ENCODE peak calls at places on chromosome 7, in eight cellular contexts. W is amniotic epithelial cell; I is GOT3; G is psoas muscle; M is HTR-8/SVneo; O is CD8-positive, alpha-beta T cell; L is hippocampal formation; E is cardiac fibroblast. C is an unnamed sample.

GRCh38 chr7:6725003-6725402 is 18.3 kb upstream of the ZNF12 start:
- DNase-seq in E (no peak), G (no peak), W (no peak), O (no peak), L (no peak), M (no peak), I (no peak), C (no peak)

GRCh38 chr7:102075126-102075525 is 211.5 kb upstream of the SH2B2 start:
- DNase-seq in M (no peak), W (no peak), L (no peak), I (no peak), O (no peak), E (no peak), G (no peak), C (no peak)

GRCh38 chr7:43113622-43114450 is 1.4 kb downstream of the HECW1 start:
- DNase-seq in I (no peak), L (peak), G (no peak), W (no peak), M (no peak), E (no peak), O (no peak), C (no peak)

GRCh38 chr7:114843102-114843501 is 78.8 kb upstream of the MDFIC start:
- DNase-seq in E (no peak), O (no peak), L (no peak), I (no peak), M (no peak), G (no peak), W (no peak), C (no peak)

GRCh38 chr7:55887786-55888185 is 530 bp downstream of the ZNF713 start:
- DNase-seq in I (no peak), G (no peak), W (no peak), O (no peak), E (peak), M (no peak), L (no peak), C (peak)

GRCh38 chr7:157668221-157668883 is 331.5 kb downstream of the DNAJB6 start:
- DNase-seq in O (no peak), W (no peak), I (no peak), E (no peak), M (no peak), L (no peak), G (no peak), C (no peak)

GRCh38 chr7:133699390-133699789 is 427.8 kb upstream of the LRGUK start:
- DNase-seq in E (peak), L (no peak), M (no peak), G (no peak), I (no peak), O (no peak), W (peak), C (no peak)

GRCh38 chr7:44415047-44415446 is 75.4 kb downstream of the NUDCD3 start:
- DNase-seq in L (no peak), M (peak), W (peak), I (no peak), O (no peak), E (no peak), G (no peak), C (no peak)

GRCh38 chr7:138838166-138838565 is 40.2 kb upstream of the ATP6V0A4 start:
- DNase-seq in L (no peak), M (no peak), W (no peak), O (no peak), G (no peak), I (no peak), E (no peak), C (no peak)

GRCh38 chr7:16647435-16647960 is 1.5 kb downstream of the BZW2 start:
- DNase-seq in I (no peak), W (peak), L (no peak), O (no peak), G (no peak), M (no peak), E (no peak), C (no peak)

GRCh38 chr7:15950299-15950698 is 263.8 kb upstream of the MEOX2 start:
- DNase-seq in E (no peak), W (no peak), G (no peak), M (no peak), O (no peak), I (no peak), L (no peak), C (no peak)